ENCODE peak calls at places on chromosomes 2 and 18, in six cellular contexts. Z is H54; M is CD8-positive, alpha-beta memory T cell; Y is ELR; R is brain pericyte; H is frontal cortex. C is an unnamed sample.

GRCh38 chr2:9230051-9230802 is 23.6 kb downstream of the ASAP2 start:
- DNase-seq in Z (no peak), M (no peak), Y (no peak), R (no peak), H (no peak), C (no peak)

GRCh38 chr18:70135604-70136003 is 69.9 kb downstream of the RTTN start:
- DNase-seq in Z (no peak), M (no peak), Y (no peak), R (no peak), H (no peak), C (no peak)

GRCh38 chr18:51425889-51426288 is 228.4 kb upstream of the MEX3C start:
- DNase-seq in Z (no peak), M (no peak), Y (no peak), R (no peak), H (no peak), C (no peak)

GRCh38 chr2:206692971-206693370 is 25.2 kb downstream of the DYTN start:
- DNase-seq in Z (no peak), M (no peak), Y (no peak), R (no peak), H (no peak), C (no peak)

GRCh38 chr18:63297678-63298392 is 21.7 kb downstream of the BCL2 start:
- DNase-seq in Z (no peak), M (no peak), Y (no peak), R (no peak), H (no peak), C (no peak)

GRCh38 chr18:48994044-48994651 is 43.4 kb upstream of the SMAD7 start:
- DNase-seq in Z (no peak), M (no peak), Y (peak; percentile 72), R (no peak), H (no peak), C (no peak)

GRCh38 chr2:67857836-67858235 is 205.0 kb downstream of the C1D start:
- DNase-seq in Z (no peak), M (no peak), Y (no peak), R (no peak), H (no peak), C (no peak)

GRCh38 chr2:189210250-189211075 is 30.9 kb upstream of the COL5A2 start:
- DNase-seq in Z (peak; percentile 10), M (no peak), Y (peak; percentile 98), R (peak; percentile 74), H (peak; percentile 3), C (no peak)

GRCh38 chr2:204140258-204140657 is 203.7 kb downstream of the ICOS start:
- DNase-seq in Z (no peak), M (no peak), Y (no peak), R (no peak), H (no peak), C (no peak)

GRCh38 chr18:57030417-57030816 is 116.5 kb upstream of the BOD1L2 start:
- DNase-seq in Z (no peak), M (no peak), Y (no peak), R (no peak), H (no peak), C (no peak)

C was measured in CD8-positive, alpha-beta T cell.